ENCODE peak calls at places on chromosomes 6 and 20, in nine cellular contexts. F is stomach; V is tibial artery; Z is body of pancreas; J is heart right ventricle; W is psoas muscle; A is CD8-positive, alpha-beta T cell; X is left lung; I is OCI-LY7. E is an unnamed sample.
A peak's percentile ranks its signal among the peaks of the same experiment; 100 is the strongest.

GRCh38 chr6:33147807-33148666 is 44.2 kb downstream of the COL11A2 start:
- DNase-seq in F (no peak), V (no peak), Z (peak; percentile 28), J (no peak), W (no peak), A (no peak), X (no peak), I (peak; percentile 45), E (no peak)

GRCh38 chr20:13922241-13922640 is 68.2 kb downstream of the SEL1L2 start:
- DNase-seq in F (no peak), V (no peak), Z (no peak), J (no peak), W (no peak), A (no peak), X (no peak), I (no peak), E (no peak)

GRCh38 chr6:33171096-33171888 is 21.0 kb downstream of the COL11A2 start:
- DNase-seq in F (no peak), V (no peak), Z (no peak), J (no peak), W (no peak), A (no peak), X (peak; percentile 20), I (no peak), E (no peak)

GRCh38 chr6:87574237-87574636 is 15.6 kb downstream of the RARS2 start:
- DNase-seq in F (no peak), V (no peak), Z (no peak), J (no peak), W (no peak), A (no peak), X (no peak), I (no peak), E (no peak)

GRCh38 chr20:50331469-50332251 is 141.0 kb downstream of the CEBPB start:
- DNase-seq in F (peak; percentile 77), V (no peak), Z (peak; percentile 50), J (no peak), W (no peak), A (no peak), X (no peak), I (no peak), E (no peak)

GRCh38 chr6:40903456-40903855 is 135.6 kb downstream of the UNC5CL start:
- DNase-seq in F (no peak), V (no peak), Z (no peak), J (no peak), W (no peak), A (no peak), X (no peak), I (no peak), E (no peak)

GRCh38 chr6:116812051-116812650 is 16.7 kb downstream of the GPRC6A start:
- DNase-seq in F (no peak), V (no peak), Z (no peak), J (no peak), W (no peak), A (no peak), X (no peak), I (no peak), E (no peak)

GRCh38 chr20:63580796-63581461 is 6.9 kb upstream of the HELZ2 start:
- DNase-seq in F (peak; percentile 53), V (no peak), Z (no peak), J (no peak), W (no peak), A (peak; percentile 58), X (no peak), I (peak; percentile 57), E (peak; percentile 42)

GRCh38 chr20:54047741-54048140 is 22.7 kb downstream of the BCAS1 start:
- DNase-seq in F (no peak), V (no peak), Z (no peak), J (no peak), W (no peak), A (no peak), X (no peak), I (no peak), E (no peak)

GRCh38 chr6:133277895-133278545 is 36.9 kb downstream of the EYA4 start:
- DNase-seq in F (no peak), V (no peak), Z (no peak), J (no peak), W (no peak), A (no peak), X (no peak), I (no peak), E (no peak)

DNA sequence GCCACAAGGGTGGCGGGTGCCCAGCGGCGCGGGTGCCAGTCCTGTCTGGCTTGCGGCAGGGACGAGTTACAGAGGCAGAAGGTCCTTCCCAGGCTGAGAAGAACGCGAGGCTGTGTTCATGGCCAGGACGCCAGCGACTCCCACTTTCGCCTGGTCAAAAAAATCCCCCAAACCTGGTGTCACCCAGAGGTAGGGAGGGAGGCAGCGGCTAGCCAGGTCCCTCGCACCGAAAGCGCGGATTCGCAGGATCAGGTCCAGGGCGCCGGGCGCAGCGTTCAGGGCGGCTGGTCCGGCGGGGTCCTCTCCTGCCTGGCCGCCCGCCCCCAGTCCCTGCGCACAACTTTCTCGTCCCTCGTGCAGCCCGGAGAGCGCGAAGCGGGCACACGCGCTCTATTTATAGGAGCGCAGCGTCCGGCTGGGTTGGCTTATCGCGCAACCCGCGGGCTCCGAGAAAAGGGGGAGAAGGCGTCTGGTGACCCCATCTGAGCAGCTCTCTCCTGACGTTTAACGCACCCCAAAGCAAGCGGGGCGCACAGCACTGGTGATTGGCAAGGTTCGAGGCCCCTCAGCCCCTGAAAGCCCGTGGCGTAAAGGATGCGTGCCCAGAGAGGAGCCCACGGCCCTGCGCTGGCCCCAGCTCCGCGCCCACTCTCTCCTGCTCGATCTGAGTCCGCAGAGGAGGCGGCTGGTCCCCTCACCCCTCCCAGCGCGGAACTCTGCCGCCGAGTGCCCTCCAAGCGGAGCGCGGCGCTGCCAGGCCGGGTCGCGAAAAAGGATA is 519 bp downstream of the CBLN4 start:
- DNase-seq in F (no peak), V (no peak), Z (no peak), J (no peak), W (no peak), A (no peak), X (no peak), I (no peak), E (no peak)
- H3K9me3 ChIP-seq in F (peaks cover 22% of the 10 kb centered on the region), V (no peaks in the 10 kb centered on the region), Z (no peaks in the 10 kb centered on the region), J (no peaks in the 10 kb centered on the region), W (no peaks in the 10 kb centered on the region), A (no peaks in the 10 kb centered on the region), X (no peaks in the 10 kb centered on the region), I (no peaks in the 10 kb centered on the region), E (no peaks in the 10 kb centered on the region)

GRCh38 chr6:121497869-121498462 is 62.5 kb downstream of the GJA1 start:
- DNase-seq in F (no peak), V (no peak), Z (no peak), J (no peak), W (no peak), A (no peak), X (no peak), I (no peak), E (no peak)

GRCh38 chr6:121499666-121500065 is 64.2 kb downstream of the GJA1 start:
- DNase-seq in F (no peak), V (no peak), Z (no peak), J (no peak), W (no peak), A (no peak), X (no peak), I (no peak), E (no peak)

GRCh38 chr6:121504227-121504626 is 68.8 kb downstream of the GJA1 start:
- DNase-seq in F (no peak), V (no peak), Z (no peak), J (no peak), W (no peak), A (no peak), X (no peak), I (no peak), E (no peak)

GRCh38 chr6:121503633-121504032 is 68.2 kb downstream of the GJA1 start:
- DNase-seq in F (no peak), V (no peak), Z (no peak), J (no peak), W (no peak), A (no peak), X (no peak), I (no peak), E (no peak)

GRCh38 chr6:121498481-121499276 is 63.2 kb downstream of the GJA1 start:
- DNase-seq in F (no peak), V (no peak), Z (no peak), J (no peak), W (no peak), A (no peak), X (no peak), I (no peak), E (no peak)
- H3K9me3 ChIP-seq in F (no peaks in the 10 kb centered on the region), V (no peaks in the 10 kb centered on the region), Z (no peaks in the 10 kb centered on the region), J (no peaks in the 10 kb centered on the region), W (no peaks in the 10 kb centered on the region), A (no peaks in the 10 kb centered on the region), X (no peaks in the 10 kb centered on the region), I (no peaks in the 10 kb centered on the region), E (no peaks in the 10 kb centered on the region)

GRCh38 chr6:31299511-31299910 is 27.6 kb upstream of the HLA-C start:
- DNase-seq in F (no peak), V (no peak), Z (no peak), J (no peak), W (no peak), A (no peak), X (no peak), I (no peak), E (no peak)

GRCh38 chr6:31300797-31301196 is 28.9 kb upstream of the HLA-C start:
- DNase-seq in F (no peak), V (no peak), Z (no peak), J (no peak), W (no peak), A (no peak), X (no peak), I (no peak), E (no peak)

GRCh38 chr6:31305674-31306219 is 33.9 kb upstream of the HLA-C start:
- DNase-seq in F (no peak), V (no peak), Z (no peak), J (no peak), W (no peak), A (no peak), X (no peak), I (no peak), E (no peak)

GRCh38 chr6:31304683-31305082 is 32.8 kb upstream of the HLA-C start:
- DNase-seq in F (no peak), V (no peak), Z (no peak), J (no peak), W (no peak), A (no peak), X (peak; percentile 39), I (no peak), E (no peak)

GRCh38 chr6:31299947-31300346 is 28.1 kb upstream of the HLA-C start:
- DNase-seq in F (no peak), V (no peak), Z (no peak), J (no peak), W (no peak), A (no peak), X (no peak), I (no peak), E (no peak)
- H3K9me3 ChIP-seq in F (no peaks in the 10 kb centered on the region), V (no peaks in the 10 kb centered on the region), Z (no peaks in the 10 kb centered on the region), J (no peaks in the 10 kb centered on the region), W (no peaks in the 10 kb centered on the region), A (no peaks in the 10 kb centered on the region), X (no peaks in the 10 kb centered on the region), I (no peaks in the 10 kb centered on the region), E (no peaks in the 10 kb centered on the region)

DNA sequence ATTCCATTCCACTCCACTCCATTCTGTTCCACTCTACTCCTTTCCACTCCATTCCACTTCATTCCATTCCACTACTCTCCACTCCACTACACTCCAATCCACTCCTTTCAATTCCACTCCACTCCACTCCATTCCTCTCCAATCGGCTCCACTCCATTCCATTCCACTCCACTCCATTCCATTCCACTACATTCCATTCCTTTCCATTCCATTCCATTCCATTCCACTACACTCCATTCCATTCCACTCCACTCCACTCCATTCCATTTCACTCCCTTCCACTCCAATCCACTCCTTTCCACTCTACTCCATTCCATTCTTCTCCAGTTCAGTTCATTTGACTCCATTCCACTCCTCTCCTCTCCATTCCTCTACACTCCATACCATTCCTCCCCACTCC is 26.2 kb upstream of the DEFB125 start:
- DNase-seq in F (no peak), V (no peak), Z (no peak), J (no peak), W (no peak), A (no peak), X (no peak), I (no peak), E (no peak)
- H3K9me3 ChIP-seq in F (no peaks in the 10 kb centered on the region), V (no peaks in the 10 kb centered on the region), Z (no peaks in the 10 kb centered on the region), J (peaks cover 19% of the 10 kb centered on the region), W (no peaks in the 10 kb centered on the region), A (no peaks in the 10 kb centered on the region), X (peaks cover 25% of the 10 kb centered on the region), I (peaks cover 4% of the 10 kb centered on the region), E (peaks cover 2% of the 10 kb centered on the region)

E was measured in T-helper 17 cell.